ENCODE peak calls at places on chromosomes 6 and 20, in seven cellular contexts. Z is GM12878; I is CD4-positive, CD25-positive, alpha-beta regulatory T cell; E is hepatocyte; A is Peyer's patch; X is stomach; B is psoas muscle. J is an unnamed sample. For H3K36me3, the result is how much of the 10 kb centered on the place peaks cover.

GRCh38 chr6:113433506-113433991 is 423.6 kb upstream of the MARCKS start:
- DNase-seq in I (no peak), A (peak), E (peak), X (peak), Z (no peak), B (peak), J (no peak)

GRCh38 chr6:41705996-41706835 is 29.2 kb downstream of the TFEB start:
- DNase-seq in B (peak), A (peak), Z (peak), X (peak), E (no peak), I (peak), J (peak)

GRCh38 chr6:154457046-154457713 is 53.3 kb downstream of the CNKSR3 start:
- DNase-seq in X (no peak), A (no peak), Z (no peak), B (no peak), I (no peak), E (no peak), J (no peak)

GRCh38 chr20:3000852-3001523 is 42.4 kb upstream of the GNRH2 start:
- DNase-seq in X (no peak), E (peak), I (peak), Z (no peak), A (no peak), B (no peak), J (peak)

GRCh38 chr20:16028923-16029322 is 544.3 kb downstream of the KIF16B start:
- DNase-seq in I (no peak), B (no peak), X (no peak), A (no peak), Z (peak), E (no peak), J (no peak)

GRCh38 chr6:149364558-149364957 is 35.5 kb upstream of the SUMO4 start:
- DNase-seq in E (no peak), Z (no peak), I (no peak), A (no peak), B (no peak), X (no peak), J (no peak)

GRCh38 chr6:134828641-134829040 is 121.3 kb downstream of the ALDH8A1 start:
- DNase-seq in I (no peak), A (no peak), Z (no peak), B (no peak), X (no peak), E (no peak), J (no peak)

GRCh38 chr20:53071833-53072232 is 99.7 kb downstream of the TSHZ2 start:
- DNase-seq in Z (no peak), X (no peak), B (no peak), I (no peak), A (no peak), E (no peak), J (no peak)

GRCh38 chr20:11267131-11267761 is 593.4 kb upstream of the JAG1 start:
- DNase-seq in A (no peak), X (no peak), Z (peak), E (peak), I (no peak), B (peak), J (no peak)

GRCh38 chr6:149924206-149924932 is 1.4 kb upstream of the RAET1G start:
- DNase-seq in B (peak), Z (no peak), X (no peak), E (no peak), A (no peak), I (no peak), J (no peak)

GRCh38 chr6:30646450-30647038 is 389 bp upstream of the C6orf136 start:
- DNase-seq in A (no peak), I (no peak), Z (no peak), E (peak), B (peak), X (peak), J (no peak)

GRCh38 chr20:31547720-31548298 is 33.6 kb downstream of the HM13 start:
- DNase-seq in I (no peak), A (no peak), B (no peak), X (no peak), E (no peak), Z (no peak), J (peak)

GRCh38 chr6:31407699-31408098 is 4.3 kb downstream of the MICA start:
- DNase-seq in Z (no peak), B (no peak), X (no peak), I (no peak), A (no peak), E (no peak), J (no peak)

GRCh38 chr6:127302728-127303675 is 36.3 kb downstream of the RNF146 start:
- DNase-seq in I (peak), E (peak), Z (no peak), B (no peak), X (peak), A (peak), J (peak)

GRCh38 chr6:15443119-15443518 is 197.2 kb downstream of the JARID2 start:
- DNase-seq in E (no peak), X (no peak), Z (no peak), I (no peak), A (no peak), B (no peak), J (no peak)

GRCh38 chr20:24425523-24425922 is 43.9 kb upstream of the SYNDIG1 start:
- DNase-seq in A (no peak), X (no peak), E (no peak), B (no peak), I (no peak), Z (no peak), J (no peak)

GRCh38 chr20:63937596-63937995 is 18.6 kb downstream of the UCKL1 start:
- DNase-seq in B (no peak), A (no peak), X (no peak), E (no peak), I (no peak), Z (no peak), J (no peak)

GRCh38 chr6:135537782-135538301 is 40.3 kb upstream of the AHI1 start:
- DNase-seq in A (no peak), B (no peak), I (peak), E (no peak), Z (no peak), X (no peak), J (no peak)

GRCh38 chr6:168128631-168129291 is 49.7 kb upstream of the FRMD1 start:
- DNase-seq in X (no peak), Z (no peak), A (no peak), E (no peak), I (no peak), B (peak), J (no peak)

GRCh38 chr20:10553326-10553984 is 118.3 kb downstream of the SLX4IP start:
- DNase-seq in Z (no peak), E (peak), B (peak), I (peak), X (peak), A (peak), J (peak)

GRCh38 chr6:104689551-104690205 is 170.0 kb downstream of the HACE1 start:
- DNase-seq in E (no peak), B (no peak), X (no peak), I (no peak), A (no peak), Z (no peak), J (no peak)

GRCh38 chr6:106892186-106892585 is 82.3 kb downstream of the CD24 start:
- DNase-seq in X (no peak), E (no peak), Z (no peak), B (no peak), A (no peak), I (no peak), J (no peak)

GRCh38 chr20:50336631-50337030 is 146.0 kb downstream of the CEBPB start:
- DNase-seq in X (no peak), B (no peak), I (no peak), Z (no peak), E (no peak), A (no peak), J (no peak)

GRCh38 chr6:79676785-79677736 is 45.9 kb downstream of the SH3BGRL2 start:
- DNase-seq in A (no peak), E (no peak), X (no peak), B (no peak), Z (no peak), I (no peak), J (no peak)

GRCh38 chr6:111562271-111562670 is 43.4 kb downstream of the TRAF3IP2 start:
- DNase-seq in I (peak), A (no peak), X (no peak), E (no peak), Z (no peak), B (no peak), J (no peak)

GRCh38 chr6:111558690-111559192 is 46.9 kb downstream of the TRAF3IP2 start:
- DNase-seq in I (no peak), B (no peak), Z (no peak), X (no peak), A (no peak), E (no peak), J (no peak)

GRCh38 chr6:111556004-111556403 is 49.7 kb downstream of the TRAF3IP2 start:
- DNase-seq in E (no peak), Z (no peak), A (no peak), I (no peak), B (no peak), X (no peak), J (no peak)

GRCh38 chr6:111563581-111563980 is 42.1 kb downstream of the TRAF3IP2 start:
- DNase-seq in Z (no peak), A (no peak), I (no peak), X (no peak), B (no peak), E (no peak), J (no peak)

GRCh38 chr6:111559193-111560097 is 46.2 kb downstream of the TRAF3IP2 start:
- DNase-seq in I (peak), E (no peak), A (no peak), Z (no peak), X (no peak), B (no peak), J (peak)
- H3K27ac ChIP-seq in I (no peak), E (peak), A (peak), Z (no peak), X (peak), B (peak), J (peak)

GRCh38 chr6:33662318-33662717 is 41.2 kb downstream of the ITPR3 start:
- DNase-seq in X (no peak), B (no peak), A (no peak), I (no peak), E (no peak), Z (no peak), J (no peak)

GRCh38 chr6:33664506-33665057 is 43.5 kb downstream of the ITPR3 start:
- DNase-seq in A (no peak), B (no peak), E (no peak), Z (no peak), I (no peak), X (no peak), J (no peak)

GRCh38 chr6:33663727-33664449 is 42.8 kb downstream of the ITPR3 start:
- DNase-seq in A (no peak), B (no peak), X (no peak), E (no peak), Z (no peak), I (no peak), J (no peak)

GRCh38 chr6:33661118-33661838 is 40.2 kb downstream of the ITPR3 start:
- DNase-seq in B (no peak), Z (no peak), X (no peak), I (no peak), E (no peak), A (no peak), J (no peak)

GRCh38 chr6:33663028-33663427 is 41.9 kb downstream of the ITPR3 start:
- DNase-seq in Z (no peak), X (no peak), E (no peak), A (no peak), I (no peak), B (no peak), J (no peak)
- H3K36me3 ChIP-seq in Z (under half), X (half or more), E (under half), A (half or more), I (half or more), B (under half), J (half or more)

GRCh38 chr6:158768396-158768795 is 50.8 kb downstream of the EZR start:
- DNase-seq in E (no peak), X (no peak), B (no peak), Z (no peak), I (no peak), A (no peak), J (no peak)
- H3K27ac ChIP-seq in E (peak), X (no peak), B (no peak), Z (no peak), I (no peak), A (no peak), J (no peak)

GRCh38 chr6:129605962-129606361 is 104.0 kb downstream of the ARHGAP18 start:
- DNase-seq in A (no peak), B (no peak), Z (no peak), X (no peak), I (no peak), E (no peak), J (no peak)
- H3K36me3 ChIP-seq in A (under half), B (under half), Z (under half), X (half or more), I (under half), E (under half), J (under half)

J was measured in OCI-LY7.